ENCODE peak calls at places on chromosomes 2 and 18, in four cellular contexts. X, M, Y and I are unnamed samples.

GRCh38 chr2:164388511-164388910 is 232.8 kb downstream of the GRB14 start:
- DNase-seq in M (peak; percentile 87), X (no peak), Y (no peak), I (peak; percentile 44)

GRCh38 chr2:232506713-232507112 is 13.5 kb upstream of the PRSS56 start:
- DNase-seq in Y (no peak), M (no peak), X (no peak), I (no peak)

GRCh38 chr2:146262606-146263005 is 1582.2 kb upstream of the ACVR2A start:
- DNase-seq in M (no peak), X (no peak), Y (no peak), I (no peak)

GRCh38 chr2:74735544-74735943 is 81.5 kb downstream of the SEMA4F start:
- DNase-seq in M (no peak), Y (no peak), X (no peak), I (no peak)

GRCh38 chr2:41718703-41719102 is 329.1 kb upstream of the PKDCC start:
- DNase-seq in Y (no peak), X (no peak), M (no peak), I (no peak)

GRCh38 chr2:212465456-212465855 is 73.1 kb downstream of the ERBB4 start:
- DNase-seq in Y (no peak), X (no peak), M (no peak), I (no peak)

GRCh38 chr2:213036836-213037235 is 114.6 kb downstream of the IKZF2 start:
- DNase-seq in M (no peak), X (no peak), Y (peak; percentile 35), I (no peak)

GRCh38 chr18:45962866-45963265 is 4.3 kb downstream of the EPG5 start:
- DNase-seq in Y (peak; percentile 61), M (no peak), X (no peak), I (no peak)

GRCh38 chr2:187002242-187002641 is 153.3 kb upstream of the ZSWIM2 start:
- DNase-seq in M (no peak), X (no peak), Y (no peak), I (no peak)

GRCh38 chr2:219286436-219287115 is 7.4 kb downstream of the DNAJB2 start:
- DNase-seq in X (no peak), Y (peak; percentile 69), M (no peak), I (no peak)

GRCh38 chr2:195967336-195967735 is 101.3 kb downstream of the DNAH7 start:
- DNase-seq in Y (no peak), X (no peak), M (no peak), I (no peak)

GRCh38 chr2:66192888-66193287 is 242.0 kb upstream of the MEIS1 start:
- DNase-seq in M (no peak), X (no peak), Y (no peak), I (no peak)

GRCh38 chr18:69588301-69588700 is 187.6 kb downstream of the DOK6 start:
- DNase-seq in Y (no peak), M (no peak), X (no peak), I (no peak)

GRCh38 chr18:21100141-21100540 is 11.5 kb downstream of the ROCK1 start:
- DNase-seq in Y (no peak), X (no peak), M (no peak), I (no peak)

GRCh38 chr2:54176577-54176976 is 61.2 kb downstream of the ACYP2 start:
- DNase-seq in Y (peak; percentile 43), X (no peak), M (peak; percentile 9), I (peak; percentile 25)

GRCh38 chr2:76391663-76392062 is 680.9 kb upstream of the GCFC2 start:
- DNase-seq in Y (no peak), X (no peak), M (no peak), I (no peak)

GRCh38 chr2:16890081-16890480 is 224.4 kb upstream of the CYRIA start:
- DNase-seq in X (no peak), M (no peak), Y (no peak), I (no peak)

GRCh38 chr2:230879271-230879882 is 14.6 kb downstream of the ITM2C start:
- DNase-seq in Y (no peak), X (no peak), M (no peak), I (no peak)

GRCh38 chr2:202822411-202822810 is 49.2 kb downstream of the ICA1L start:
- DNase-seq in Y (peak; percentile 6), M (no peak), X (no peak), I (no peak)

GRCh38 chr2:24471662-24472061 is 19.4 kb upstream of the NCOA1 start:
- DNase-seq in M (no peak), X (no peak), Y (no peak), I (no peak)

GRCh38 chr18:22173221-22173927 is 4.0 kb downstream of the GATA6 start:
- DNase-seq in M (no peak), Y (no peak), X (no peak), I (no peak)
- H3K4me3 ChIP-seq in M (peak overlapping the region; percentile 59), Y (no peak overlapping the region), X (peak overlapping the region; percentile 88), I (no peak overlapping the region)

GRCh38 chr2:45128580-45128997 is 119.3 kb upstream of the SIX2 start:
- DNase-seq in M (peak; percentile 25), Y (peak; percentile 93), X (peak; percentile 29), I (peak; percentile 73)
- TF ChIP-seq CTCF in M (no peak), Y (peak; percentile 10), X (no peak), I (no peak)

DNA sequence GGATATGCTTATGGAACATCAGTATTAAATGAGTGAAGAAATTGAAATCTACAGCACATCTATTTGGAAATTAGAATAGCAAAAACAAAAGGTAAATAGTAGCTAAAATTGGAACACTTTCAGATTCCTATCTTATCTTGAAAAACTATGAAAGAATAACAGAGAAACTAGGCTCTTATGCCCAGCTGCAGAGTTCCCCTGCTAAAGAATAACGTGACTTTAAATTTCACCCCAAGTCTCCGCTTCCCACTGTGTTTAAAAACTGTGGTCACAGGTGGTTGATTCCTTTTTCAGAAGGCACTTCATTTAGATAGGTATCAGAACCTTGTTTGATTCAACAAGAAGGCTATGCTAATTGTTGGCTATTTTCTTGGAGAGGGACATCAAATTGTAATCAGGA is 30.1 kb downstream of the ARHGAP28 start:
- DNase-seq in M (no peak), Y (no peak), X (no peak), I (no peak)
- H3K4me3 ChIP-seq in M (no peak overlapping the region), Y (no peak overlapping the region), X (no peak overlapping the region), I (no peak overlapping the region)

GRCh38 chr2:33136056-33136455 is 189.3 kb downstream of the LTBP1 start:
- DNase-seq in X (no peak), M (no peak), Y (no peak), I (no peak)

GRCh38 chr2:33135645-33136044 is 188.9 kb downstream of the LTBP1 start:
- DNase-seq in M (no peak), X (no peak), Y (no peak), I (no peak)

GRCh38 chr2:33134764-33135560 is 188.2 kb downstream of the LTBP1 start:
- DNase-seq in M (no peak), X (no peak), Y (no peak), I (no peak)

GRCh38 chr2:33133436-33133835 is 186.7 kb downstream of the LTBP1 start:
- DNase-seq in X (no peak), M (no peak), Y (no peak), I (no peak)

GRCh38 chr2:33134086-33134763 is 187.5 kb downstream of the LTBP1 start:
- DNase-seq in Y (peak; percentile 98), X (peak; percentile 25), M (peak; percentile 96), I (peak; percentile 99)
- TF ChIP-seq CTCF in Y (no peak), X (no peak), M (peak; percentile 39), I (peak; percentile 30)

GRCh38 chr2:236960516-236960915 is 125.2 kb upstream of the COPS8 start:
- DNase-seq in M (no peak), X (no peak), Y (no peak), I (no peak)

GRCh38 chr2:236963631-236964030 is 122.1 kb upstream of the COPS8 start:
- DNase-seq in Y (no peak), M (no peak), X (no peak), I (no peak)

GRCh38 chr2:236964291-236964690 is 121.4 kb upstream of the COPS8 start:
- DNase-seq in M (no peak), Y (peak; percentile 37), X (no peak), I (no peak)

GRCh38 chr2:236965021-236965840 is 120.5 kb upstream of the COPS8 start:
- DNase-seq in Y (no peak), X (no peak), M (no peak), I (no peak)

GRCh38 chr2:236962816-236963215 is 122.9 kb upstream of the COPS8 start:
- DNase-seq in Y (no peak), X (no peak), M (no peak), I (no peak)
- H3K4me3 ChIP-seq in Y (no peak overlapping the region), X (no peak overlapping the region), M (no peak overlapping the region), I (no peak overlapping the region)

GRCh38 chr18:5490753-5491240 is 53.0 kb downstream of the EPB41L3 start:
- DNase-seq in Y (no peak), M (no peak), X (no peak), I (no peak)

DNA sequence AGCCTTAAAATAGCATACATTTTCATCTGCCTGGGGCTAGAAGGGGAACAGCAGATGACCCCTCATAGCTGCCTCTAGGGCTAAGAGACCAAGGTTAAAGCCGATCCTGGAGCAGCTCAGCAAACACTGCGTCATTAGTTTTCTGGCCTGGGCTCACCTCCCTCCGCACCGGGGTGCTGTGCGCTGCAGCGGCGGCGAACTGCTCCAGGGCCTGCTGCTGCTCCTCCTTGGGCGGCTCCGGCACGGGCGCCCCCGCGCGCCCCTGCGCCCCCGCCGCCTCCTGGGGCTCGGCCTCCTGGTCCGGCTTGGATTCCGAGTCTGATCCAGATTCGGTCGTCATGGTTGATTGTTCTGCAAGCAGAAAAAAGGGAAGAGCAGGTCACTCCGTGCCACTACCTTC is 55.0 kb downstream of the EPB41L3 start:
- DNase-seq in X (no peak), Y (no peak), M (no peak), I (no peak)
- TF ChIP-seq CTCF in X (no peak), Y (no peak), M (peak; percentile 18), I (no peak)